ENCODE peak calls at places on chromosomes 12 and 14, in six cellular contexts. R is prostate gland, W is stomach, O is GM23338, M is breast epithelium, B is HCT116. L is an unnamed sample.

GRCh38 chr12:6361834-6362233 is 13.5 kb downstream of the SCNN1A start:
- DNase-seq in R (no peak), W (peak; percentile 79), O (no peak), M (no peak), B (no peak), L (peak; percentile 82)

GRCh38 chr14:75163677-75164076 is 12.7 kb downstream of the TMED10 start:
- DNase-seq in R (no peak), W (no peak), O (no peak), M (no peak), B (no peak), L (no peak)

GRCh38 chr12:42798811-42799438 is 209.4 kb upstream of the PRICKLE1 start:
- DNase-seq in R (no peak), W (no peak), O (no peak), M (no peak), B (no peak), L (no peak)

GRCh38 chr12:76738824-76739579 is 24.9 kb upstream of the ZDHHC17 start:
- DNase-seq in R (no peak), W (no peak), O (peak; percentile 19), M (no peak), B (no peak), L (no peak)

GRCh38 chr14:105061428-105062047 is 3.7 kb downstream of the GPR132 start:
- DNase-seq in R (no peak), W (peak; percentile 44), O (no peak), M (no peak), B (no peak), L (no peak)

GRCh38 chr12:71174825-71175224 is 17.0 kb upstream of the TSPAN8 start:
- DNase-seq in R (no peak), W (no peak), O (no peak), M (no peak), B (no peak), L (no peak)

GRCh38 chr14:57209561-57209960 is 59.1 kb downstream of the EXOC5 start:
- DNase-seq in R (no peak), W (no peak), O (no peak), M (no peak), B (no peak), L (no peak)

GRCh38 chr12:685388-685787 is 22.1 kb upstream of the NINJ2 start:
- DNase-seq in R (no peak), W (no peak), O (no peak), M (no peak), B (no peak), L (no peak)

GRCh38 chr14:40216976-40217375 is 784.7 kb upstream of the FBXO33 start:
- DNase-seq in R (no peak), W (no peak), O (no peak), M (no peak), B (no peak), L (no peak)

GRCh38 chr14:69712637-69713088 is 54.3 kb upstream of the SRSF5 start:
- DNase-seq in R (peak; percentile 64), W (peak; percentile 70), O (peak; percentile 57), M (no peak), B (no peak), L (no peak)

GRCh38 chr12:65891987-65892481 is 67.8 kb downstream of the HMGA2 start:
- DNase-seq in R (peak; percentile 88), W (peak; percentile 55), O (no peak), M (peak; percentile 56), B (peak; percentile 80), L (peak; percentile 91)

GRCh38 chr14:99733221-99733550 is 49.1 kb downstream of the CYP46A1 start:
- DNase-seq in R (no peak), W (no peak), O (no peak), M (no peak), B (no peak), L (no peak)

GRCh38 chr14:85093631-85094330 is 436.2 kb upstream of the FLRT2 start:
- DNase-seq in R (no peak), W (no peak), O (no peak), M (no peak), B (no peak), L (no peak)

GRCh38 chr14:82394916-82395315 is 861.3 kb upstream of the SEL1L start:
- DNase-seq in R (peak; percentile 41), W (no peak), O (no peak), M (no peak), B (no peak), L (no peak)

GRCh38 chr12:102675672-102676071 is 195.3 kb upstream of the IGF1 start:
- DNase-seq in R (no peak), W (no peak), O (no peak), M (no peak), B (no peak), L (no peak)

DNA sequence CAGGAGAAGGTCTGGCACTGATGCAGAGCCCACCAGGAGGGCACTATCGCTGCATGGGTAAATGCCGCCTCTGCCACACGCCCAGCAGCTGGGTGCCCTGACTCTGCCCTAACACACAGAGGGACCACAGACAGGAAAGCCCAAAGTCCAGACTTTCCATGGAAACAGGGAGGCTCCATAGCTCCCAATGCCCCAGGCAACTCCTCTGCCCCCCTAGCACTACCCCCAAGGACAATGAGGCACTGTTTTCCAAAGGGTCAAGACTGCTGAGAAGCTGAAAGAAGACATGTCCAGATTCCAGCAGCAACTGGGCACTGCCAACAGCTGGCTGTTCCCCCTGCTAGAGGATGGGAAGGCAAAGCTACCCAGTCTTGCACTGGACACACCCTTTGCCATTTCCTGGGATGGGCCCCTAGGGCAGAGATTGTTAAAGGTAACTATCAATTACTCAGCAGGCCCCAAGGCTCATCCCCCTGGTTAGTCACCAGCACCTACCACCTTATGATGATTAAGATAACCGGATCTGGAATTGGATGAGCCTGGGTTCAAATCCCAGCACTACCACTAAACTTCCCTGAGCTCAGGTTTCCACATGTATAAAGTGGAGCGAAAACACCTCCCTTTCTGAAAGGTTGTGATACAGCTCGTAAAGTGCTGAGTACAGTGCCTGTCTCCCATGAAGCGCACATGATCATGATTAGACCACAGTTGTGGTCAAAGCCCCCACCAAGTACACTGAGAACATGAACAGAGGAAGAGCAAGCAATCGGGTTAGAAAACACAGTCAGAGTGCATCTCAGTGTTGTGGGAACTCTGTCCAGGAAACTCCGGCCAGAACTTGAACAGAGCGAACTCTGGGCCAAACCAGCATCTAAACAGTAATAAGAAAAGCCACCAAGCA is 3.3 kb downstream of the PXN start:
- DNase-seq in R (peak; percentile 42), W (no peak), O (no peak), M (no peak), B (peak; percentile 70), L (no peak)
- H3K4me3 ChIP-seq in R (no peak overlapping the region), W (peak overlapping the region; percentile 99), O (no peak overlapping the region), M (peak overlapping the region; percentile 98), B (peak overlapping the region; percentile 66), L (peak overlapping the region; percentile 74)

DNA sequence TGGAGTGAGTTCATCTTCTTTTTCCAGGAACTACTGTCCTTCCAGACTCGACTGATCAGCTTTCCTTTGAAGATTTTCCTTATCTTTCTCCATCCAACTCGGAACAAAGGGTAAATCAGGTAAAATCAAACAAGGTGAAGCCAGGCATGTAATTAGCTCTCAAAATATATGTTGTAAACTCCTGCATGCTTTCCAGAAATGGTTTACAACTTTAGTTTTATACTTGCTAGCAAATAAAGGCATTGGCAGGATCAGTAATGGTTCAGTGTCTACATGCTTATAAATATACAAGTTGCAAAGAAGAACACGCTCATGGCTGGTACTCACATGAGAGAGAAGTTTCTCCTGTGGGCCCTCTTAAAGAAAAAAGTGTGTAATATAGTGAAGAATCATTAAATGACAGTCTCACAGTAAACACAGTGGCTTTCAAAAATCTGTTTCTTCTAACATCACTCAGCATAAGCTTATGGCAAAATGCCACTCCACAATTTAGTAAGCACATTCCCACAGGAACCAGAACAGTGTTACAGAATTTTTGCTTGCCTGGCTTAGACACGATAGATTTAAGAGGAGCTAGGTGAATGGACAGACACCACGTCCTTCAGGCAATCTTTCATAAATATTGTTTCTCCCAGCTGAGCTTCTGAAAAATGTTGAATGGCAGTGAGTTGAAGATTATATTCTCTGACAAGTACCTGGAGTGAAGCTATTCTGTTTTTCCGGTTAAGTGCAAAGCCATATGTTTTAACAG is 102.3 kb downstream of the FSCB start:
- DNase-seq in R (no peak), W (no peak), O (no peak), M (no peak), B (no peak), L (no peak)
- TF ChIP-seq POLR2AphosphoS5 in R (no peak), W (no peak), O (no peak), M (no peak), B (no peak), L (no peak)

DNA sequence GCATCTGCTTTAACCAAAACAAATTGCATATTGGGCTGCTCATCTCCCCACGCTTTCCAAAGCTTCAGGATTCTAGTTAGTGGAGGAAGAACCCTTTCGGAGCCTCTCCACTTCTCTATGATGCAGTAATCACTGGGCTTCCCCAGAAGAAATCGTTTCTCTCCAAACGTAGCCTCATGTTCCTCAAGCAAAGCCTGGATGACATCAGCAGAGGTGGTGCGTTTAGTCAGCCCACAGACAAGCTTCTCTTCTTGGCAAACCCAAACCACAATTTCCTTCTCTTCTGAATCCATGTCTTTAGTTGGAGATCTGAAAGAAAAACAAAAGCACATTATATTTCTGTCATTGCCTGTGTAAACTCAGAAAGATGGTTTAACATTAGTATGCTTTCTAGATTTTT is 30.6 kb downstream of the RASSF9 start:
- DNase-seq in R (no peak), W (no peak), O (no peak), M (no peak), B (no peak), L (no peak)
- H3K27ac ChIP-seq in R (no peak overlapping the region), W (no peak overlapping the region), O (no peak overlapping the region), M (no peak overlapping the region), B (no peak overlapping the region), L (peak overlapping the region; percentile 48)

GRCh38 chr12:115755061-115755751 is 522.3 kb downstream of the MED13L start:
- DNase-seq in R (no peak), W (no peak), O (no peak), M (no peak), B (no peak), L (no peak)
- H3K4me3 ChIP-seq in R (peak overlapping the region; percentile 7), W (no peak overlapping the region), O (no peak overlapping the region), M (no peak overlapping the region), B (no peak overlapping the region), L (no peak overlapping the region)

GRCh38 chr14:77032483-77032853 is 4.0 kb upstream of the IRF2BPL start:
- DNase-seq in R (no peak), W (no peak), O (peak; percentile 42), M (no peak), B (no peak), L (no peak)
- TF ChIP-seq POLR2AphosphoS5 in R (no peak), W (no peak), O (peak; percentile 0), M (no peak), B (no peak), L (peak; percentile 25)

DNA sequence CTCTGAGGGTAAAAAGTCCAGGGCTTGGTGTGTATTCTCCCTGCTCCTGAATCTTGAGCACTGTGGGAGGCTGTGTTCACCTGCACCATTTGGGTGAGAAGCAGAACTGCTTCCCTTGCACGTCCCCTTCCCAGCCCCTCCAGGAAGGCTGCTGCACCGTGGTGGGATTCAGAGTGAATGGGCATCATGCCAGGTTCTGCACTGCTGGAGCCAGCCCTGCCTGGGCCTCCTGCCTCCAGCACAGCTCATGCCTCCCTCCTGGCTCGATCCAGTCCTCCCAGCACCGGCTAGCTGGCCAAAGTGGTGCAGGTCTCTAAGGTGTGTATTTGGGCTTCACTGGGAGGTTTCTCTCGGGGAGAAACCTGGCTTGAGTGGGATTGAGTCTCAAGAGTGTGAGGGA is 54.9 kb downstream of the ANKRD9 start:
- DNase-seq in R (no peak), W (no peak), O (no peak), M (no peak), B (no peak), L (peak; percentile 50)
- H3K27ac ChIP-seq in R (no peak overlapping the region), W (no peak overlapping the region), O (no peak overlapping the region), M (no peak overlapping the region), B (no peak overlapping the region), L (no peak overlapping the region)

GRCh38 chr14:46691819-46692218 is 40.2 kb upstream of the RPL10L start:
- DNase-seq in R (peak; percentile 5), W (no peak), O (no peak), M (no peak), B (no peak), L (no peak)

GRCh38 chr14:46686652-46687051 is 35.1 kb upstream of the RPL10L start:
- DNase-seq in R (no peak), W (no peak), O (no peak), M (no peak), B (no peak), L (peak; percentile 44)
- H3K4me3 ChIP-seq in R (no peak overlapping the region), W (no peak overlapping the region), O (no peak overlapping the region), M (no peak overlapping the region), B (no peak overlapping the region), L (no peak overlapping the region)